ENCODE peak calls at places on chromosomes 7 and 10, in ten cellular contexts. U is GM10248, C is nephron progenitor cell, Q is right atrium auricular region, S is Calu3, G is colonic mucosa, K is HFF-Myc, J is tibial artery, B is body of pancreas, T is gastrocnemius medialis. E is an unnamed sample.

GRCh38 chr7:80542398-80542797 is 30.5 kb upstream of the GNAT3 start:
- DNase-seq in J (no peak), T (no peak), U (no peak), G (no peak), Q (no peak), C (no peak), S (no peak), K (peak), B (no peak), E (no peak)

GRCh38 chr10:62599161-62599560 is 205.4 kb upstream of the ADO start:
- DNase-seq in S (no peak), U (no peak), Q (no peak), G (no peak), J (no peak), K (no peak), B (no peak), T (no peak), C (no peak), E (no peak)

GRCh38 chr7:30917216-30917893 is 5.7 kb downstream of the AQP1 start:
- DNase-seq in G (no peak), T (no peak), S (no peak), B (no peak), U (no peak), C (no peak), Q (no peak), K (no peak), J (no peak), E (no peak)

GRCh38 chr7:91504919-91505318 is 240.7 kb downstream of the FZD1 start:
- DNase-seq in S (no peak), J (no peak), K (no peak), U (no peak), T (no peak), B (no peak), Q (no peak), C (no peak), G (no peak), E (no peak)

GRCh38 chr10:12902135-12902572 is 99.4 kb downstream of the CCDC3 start:
- DNase-seq in B (peak), S (peak), U (peak), J (peak), G (peak), C (peak), Q (peak), T (no peak), K (peak), E (no peak)

GRCh38 chr7:152970481-152970880 is 210.9 kb downstream of the ACTR3B start:
- DNase-seq in J (no peak), K (no peak), B (no peak), Q (no peak), G (no peak), S (no peak), C (no peak), T (no peak), U (no peak), E (no peak)

GRCh38 chr7:6008668-6009611 is at the start of the genes AIMP2 and PMS2:
- DNase-seq in G (peak), K (peak), B (peak), Q (peak), C (peak), U (peak), J (peak), T (peak), S (peak), E (peak)

GRCh38 chr10:120827251-120827875 is 23.8 kb upstream of the WDR11 start:
- DNase-seq in C (no peak), G (no peak), Q (no peak), T (no peak), B (no peak), U (peak), J (no peak), S (no peak), K (no peak), E (no peak)

GRCh38 chr10:6513509-6513908 is 66.6 kb downstream of the PRKCQ start:
- DNase-seq in T (no peak), K (no peak), S (no peak), Q (no peak), B (no peak), G (no peak), U (no peak), C (no peak), J (no peak), E (no peak)

GRCh38 chr10:45433716-45434469 is 59.9 kb downstream of the ALOX5 start:
- DNase-seq in K (no peak), Q (no peak), U (peak), G (no peak), T (no peak), J (no peak), S (no peak), C (no peak), B (no peak), E (no peak)

GRCh38 chr7:33876600-33877274 is 28.6 kb upstream of the BMPER start:
- DNase-seq in K (no peak), J (no peak), B (no peak), Q (no peak), T (no peak), S (no peak), C (no peak), U (no peak), G (no peak), E (no peak)

GRCh38 chr10:102230861-102231356 is 4.8 kb downstream of the ELOVL3 start:
- DNase-seq in T (no peak), G (peak), U (peak), Q (no peak), S (peak), C (peak), K (no peak), B (peak), J (no peak), E (peak)

GRCh38 chr7:99369767-99370353 is 4.7 kb upstream of the ARPC1B start:
- DNase-seq in T (no peak), C (peak), S (no peak), U (no peak), Q (no peak), G (no peak), B (no peak), K (no peak), J (no peak), E (no peak)

GRCh38 chr10:100979821-100980272 is 7.5 kb downstream of the MRPL43 start:
- DNase-seq in C (no peak), K (no peak), T (no peak), Q (no peak), G (no peak), J (no peak), S (no peak), B (no peak), U (no peak), E (peak)

GRCh38 chr10:108014145-108014901 is 849.8 kb upstream of the SORCS1 start:
- DNase-seq in T (no peak), K (no peak), Q (no peak), U (no peak), S (no peak), G (no peak), J (no peak), B (no peak), C (no peak), E (no peak)

GRCh38 chr7:38452615-38453014 is 178.6 kb downstream of the AMPH start:
- DNase-seq in G (no peak), Q (no peak), T (no peak), S (no peak), U (no peak), J (no peak), K (no peak), C (no peak), B (no peak), E (no peak)

GRCh38 chr10:74518076-74518475 is 308.3 kb upstream of the KAT6B start:
- DNase-seq in T (no peak), B (no peak), C (no peak), J (no peak), G (no peak), K (no peak), S (no peak), U (no peak), Q (no peak), E (no peak)

GRCh38 chr10:86285136-86285790 is 81.3 kb downstream of the GRID1 start:
- DNase-seq in S (no peak), G (peak), J (no peak), Q (peak), T (no peak), U (no peak), K (no peak), C (no peak), B (no peak), E (no peak)

GRCh38 chr10:93380043-93380565 is 102.0 kb downstream of the MYOF start:
- DNase-seq in T (no peak), J (no peak), G (no peak), S (no peak), C (no peak), U (no peak), B (no peak), Q (no peak), K (no peak), E (no peak)

GRCh38 chr7:41996381-41997035 is 240.5 kb downstream of the GLI3 start:
- DNase-seq in K (peak), Q (no peak), T (no peak), S (no peak), C (no peak), J (no peak), B (no peak), U (no peak), G (no peak), E (no peak)

GRCh38 chr10:59536151-59536550 is 173.5 kb downstream of the SLC16A9 start:
- DNase-seq in G (no peak), K (peak), S (no peak), T (no peak), J (no peak), B (no peak), C (no peak), Q (no peak), U (no peak), E (no peak)

GRCh38 chr10:68156373-68157185 is 47.3 kb downstream of the MYPN start:
- DNase-seq in C (peak), U (peak), Q (no peak), T (no peak), K (peak), G (peak), S (peak), B (peak), J (peak), E (no peak)

GRCh38 chr10:35372329-35372728 is 36.0 kb downstream of the CCNY start:
- DNase-seq in J (no peak), C (no peak), K (no peak), T (peak), Q (peak), U (no peak), B (no peak), S (no peak), G (no peak), E (no peak)

DNA sequence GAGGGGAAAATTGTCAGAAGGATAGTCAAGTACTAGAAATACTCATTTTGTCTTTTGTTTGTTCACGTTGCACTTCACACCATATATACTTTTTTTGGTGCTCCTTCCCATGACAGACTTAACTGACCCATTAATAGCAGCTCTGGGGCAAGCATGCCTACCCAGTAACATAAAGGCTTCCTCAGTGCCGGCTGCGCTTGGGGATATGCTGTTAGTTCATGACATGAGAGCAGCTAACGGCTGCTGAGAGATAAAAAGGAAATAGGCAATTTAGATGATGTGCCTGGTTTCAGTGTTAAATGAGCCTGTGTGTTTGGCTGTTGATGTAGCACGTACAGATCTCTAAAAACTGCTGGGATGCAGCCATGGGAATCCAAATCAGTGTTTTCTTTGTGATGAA is 86.4 kb downstream of the TAX1BP1 start:
- DNase-seq in U (no peak), Q (no peak), T (no peak), J (no peak), K (no peak), B (no peak), C (no peak), S (no peak), G (no peak), E (no peak)
- TF ChIP-seq CTCF in U (no peak), Q (no peak), T (no peak), J (no peak), K (no peak), B (no peak), C (no peak), S (no peak), G (no peak), E (no peak)

GRCh38 chr10:115432188-115432819 is 339.1 kb downstream of the ATRNL1 start:
- DNase-seq in G (no peak), Q (no peak), C (no peak), K (peak), S (no peak), T (no peak), U (no peak), J (no peak), B (no peak), E (no peak)
- TF ChIP-seq CTCF in G (no peak), Q (no peak), C (no peak), K (peak), S (no peak), T (no peak), U (peak), J (no peak), B (no peak), E (no peak)

GRCh38 chr7:92769361-92769633 is 67.1 kb downstream of the CDK6 start:
- DNase-seq in G (no peak), S (no peak), T (no peak), J (no peak), U (no peak), K (no peak), C (no peak), Q (no peak), B (no peak), E (no peak)

GRCh38 chr7:92766461-92767003 is 69.8 kb downstream of the CDK6 start:
- DNase-seq in T (no peak), Q (no peak), K (no peak), G (no peak), C (no peak), U (no peak), J (no peak), B (no peak), S (no peak), E (no peak)

GRCh38 chr7:92768501-92769360 is 67.6 kb downstream of the CDK6 start:
- DNase-seq in T (no peak), J (no peak), B (no peak), G (no peak), K (no peak), U (peak), C (no peak), S (no peak), Q (no peak), E (no peak)

GRCh38 chr7:92765725-92766124 is 70.6 kb downstream of the CDK6 start:
- DNase-seq in U (no peak), C (no peak), T (no peak), Q (no peak), J (no peak), S (peak), G (no peak), B (no peak), K (no peak), E (no peak)

GRCh38 chr7:92767427-92767826 is 68.9 kb downstream of the CDK6 start:
- DNase-seq in S (no peak), U (no peak), J (no peak), K (no peak), Q (no peak), G (no peak), T (no peak), C (no peak), B (no peak), E (no peak)
- TF ChIP-seq CTCF in S (no peak), U (no peak), J (no peak), K (no peak), Q (no peak), G (no peak), T (no peak), C (no peak), B (no peak), E (no peak)

GRCh38 chr10:21171197-21171935 is 274.3 kb upstream of the NEBL start:
- DNase-seq in B (no peak), S (no peak), G (no peak), T (no peak), C (no peak), J (no peak), Q (no peak), U (no peak), K (no peak), E (no peak)
- TF ChIP-seq CTCF in B (no peak), S (no peak), G (no peak), T (peak), C (peak), J (no peak), Q (no peak), U (no peak), K (peak), E (peak)

GRCh38 chr10:131885391-131886165 is 15.2 kb upstream of the PPP2R2D start:
- DNase-seq in K (no peak), C (peak), U (peak), G (peak), B (peak), S (peak), T (peak), J (peak), Q (peak), E (peak)
- TF ChIP-seq CTCF in K (peak), C (peak), U (peak), G (peak), B (peak), S (peak), T (peak), J (peak), Q (peak), E (peak)

GRCh38 chr7:71739520-71740195 is 607.7 kb downstream of the GALNT17 start:
- DNase-seq in B (no peak), T (no peak), C (no peak), Q (peak), G (no peak), S (no peak), K (no peak), J (no peak), U (no peak), E (no peak)

GRCh38 chr7:71740196-71740560 is 608.2 kb downstream of the GALNT17 start:
- DNase-seq in Q (no peak), C (no peak), U (no peak), J (no peak), S (no peak), B (no peak), K (no peak), G (no peak), T (no peak), E (no peak)

GRCh38 chr7:71733108-71733870 is 601.3 kb downstream of the GALNT17 start:
- DNase-seq in K (peak), Q (peak), T (peak), J (peak), S (peak), G (peak), U (peak), C (peak), B (peak), E (no peak)

DNA sequence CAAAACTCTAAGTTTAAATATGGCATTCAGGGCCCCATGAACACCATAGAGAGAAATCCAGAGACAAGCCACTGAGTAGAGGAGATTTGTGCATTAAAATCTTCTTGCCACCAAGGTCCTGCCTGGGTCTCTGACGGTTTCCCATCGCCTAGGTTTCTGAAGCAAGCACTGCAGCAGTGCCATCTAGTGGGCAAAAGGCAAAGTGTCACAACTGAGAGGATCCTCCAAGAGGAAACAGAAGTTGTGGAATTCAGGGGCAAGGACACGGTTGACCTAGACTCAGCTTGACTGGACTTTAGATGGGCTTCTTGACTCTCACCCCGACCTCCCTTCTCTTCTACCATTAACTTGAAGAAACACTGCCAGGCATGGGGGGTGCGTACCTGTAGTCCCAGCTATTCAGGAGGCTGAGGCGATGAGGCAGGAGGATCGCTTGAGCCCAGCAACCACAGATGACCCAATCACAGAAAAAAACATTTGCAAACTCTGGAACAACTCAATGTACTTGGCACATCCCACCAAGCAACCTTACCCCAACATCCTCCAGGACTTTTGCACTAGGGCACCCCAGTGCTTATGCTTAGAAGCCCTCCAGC is 604.1 kb downstream of the GALNT17 start:
- DNase-seq in G (peak), Q (peak), U (peak), B (peak), C (peak), S (peak), J (peak), T (peak), K (peak), E (no peak)
- TF ChIP-seq CTCF in G (peak), Q (peak), U (peak), B (peak), C (peak), S (peak), J (peak), T (peak), K (peak), E (peak)

DNA sequence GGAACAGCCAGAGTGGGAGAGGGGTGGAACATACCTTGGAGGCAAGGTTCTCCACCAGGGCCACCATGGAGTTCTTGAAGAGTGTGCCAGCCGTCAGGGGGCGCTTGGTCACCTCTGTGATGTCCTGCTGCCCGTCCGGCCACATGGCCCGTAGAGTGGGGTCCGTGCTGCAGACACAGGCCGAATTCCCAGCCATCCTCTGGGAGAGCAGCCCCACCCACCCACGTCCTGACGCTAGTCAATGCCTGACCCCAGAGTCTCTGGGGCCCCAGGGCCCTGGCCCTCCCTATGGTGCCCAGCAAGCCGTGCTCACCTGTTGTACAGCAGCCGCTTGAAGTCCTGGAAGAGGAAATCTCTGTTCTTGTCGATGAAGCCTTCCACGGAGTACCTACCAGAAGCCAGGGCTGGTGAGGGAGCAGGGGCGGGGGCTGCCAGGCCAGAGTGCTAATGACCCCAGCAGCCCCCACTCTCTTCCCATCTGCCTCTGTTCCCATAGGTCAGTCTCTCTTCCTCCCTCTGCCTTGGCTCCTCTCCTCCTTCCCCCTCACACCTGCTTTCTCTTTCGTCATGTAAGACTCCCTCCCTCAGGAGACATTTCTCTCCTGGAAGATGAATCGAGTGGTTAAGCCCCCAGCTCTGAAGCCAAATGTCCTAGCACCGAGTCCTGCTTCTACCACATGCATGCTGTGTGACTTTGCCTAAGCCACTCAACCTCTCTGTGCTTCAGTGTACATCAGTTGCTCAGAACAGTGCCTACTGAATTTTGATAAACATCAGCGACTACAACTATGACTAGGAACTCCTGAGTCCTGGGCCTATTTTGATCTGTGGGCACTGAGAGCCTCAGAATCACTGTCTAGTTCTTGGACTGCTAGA is 11.0 kb downstream of the MYO1G start:
- DNase-seq in S (no peak), G (no peak), B (peak), K (no peak), Q (no peak), U (no peak), C (peak), T (no peak), J (no peak), E (no peak)
- TF ChIP-seq CTCF in S (no peak), G (no peak), B (peak), K (peak), Q (no peak), U (no peak), C (no peak), T (peak), J (peak), E (no peak)

E was measured in CD14-positive monocyte.